ENCODE peak calls at places on chromosomes 2 and 18, in seven cellular contexts. J is iPS DF 19.7, X is kidney glomerular epithelial cell, D is GM18507, A is D341Med, Q is K562, C is SJSA1. G is an unnamed sample.

GRCh38 chr18:54269924-54270844 is 867 bp downstream of the POLI start:
- DNase-seq in J (no peak), X (peak), D (no peak), A (no peak), Q (peak), C (peak), G (peak)

GRCh38 chr2:160973991-160974390 is 186.2 kb upstream of the TANK start:
- DNase-seq in J (no peak), X (no peak), D (no peak), A (no peak), Q (no peak), C (no peak), G (no peak)

GRCh38 chr2:190270298-190270697 is 49.3 kb downstream of the HIBCH start:
- DNase-seq in J (no peak), X (no peak), D (no peak), A (no peak), Q (no peak), C (no peak), G (no peak)

GRCh38 chr2:18465979-18466378 is 94.5 kb downstream of the RDH14 start:
- DNase-seq in J (no peak), X (no peak), D (no peak), A (no peak), Q (no peak), C (no peak), G (no peak)

GRCh38 chr2:159987136-159987535 is 75.3 kb downstream of the PLA2R1 start:
- DNase-seq in J (no peak), X (no peak), D (no peak), A (no peak), Q (no peak), C (no peak), G (no peak)

GRCh38 chr2:218832081-218832480 is 478 bp upstream of the PRKAG3 start:
- DNase-seq in J (no peak), X (no peak), D (no peak), A (no peak), Q (no peak), C (no peak), G (no peak)

GRCh38 chr2:112712903-112713584 is 7.8 kb upstream of the NT5DC4 start:
- DNase-seq in J (no peak), X (peak), D (no peak), A (no peak), Q (peak), C (peak), G (no peak)

GRCh38 chr18:477565-477964 is 22.9 kb downstream of the COLEC12 start:
- DNase-seq in J (no peak), X (no peak), D (no peak), A (peak), Q (peak), C (no peak), G (no peak)

GRCh38 chr18:934518-935123 is 29.9 kb downstream of the ADCYAP1 start:
- DNase-seq in J (no peak), X (no peak), D (no peak), A (no peak), Q (no peak), C (no peak), G (no peak)

GRCh38 chr2:196566969-196567666 is 72.4 kb upstream of the CCDC150 start:
- DNase-seq in J (no peak), X (no peak), D (no peak), A (no peak), Q (no peak), C (no peak), G (no peak)

GRCh38 chr2:151979694-151980093 is 119.2 kb downstream of the CACNB4 start:
- DNase-seq in J (no peak), X (no peak), D (no peak), A (no peak), Q (no peak), C (no peak), G (no peak)

GRCh38 chr2:32910883-32911598 is 35.7 kb upstream of the LTBP1 start:
- DNase-seq in J (no peak), X (no peak), D (peak), A (no peak), Q (no peak), C (no peak), G (no peak)

GRCh38 chr2:164112105-164112504 is 376.3 kb upstream of the FIGN start:
- DNase-seq in J (no peak), X (no peak), D (no peak), A (no peak), Q (no peak), C (no peak), G (no peak)

GRCh38 chr2:119311371-119311770 is 55.3 kb downstream of the C2orf76 start:
- DNase-seq in J (no peak), X (no peak), D (no peak), A (peak), Q (peak), C (no peak), G (no peak)

GRCh38 chr18:46660955-46661749 is 4.1 kb upstream of the LOXHD1 start:
- DNase-seq in J (no peak), X (no peak), D (no peak), A (peak), Q (no peak), C (no peak), G (no peak)

GRCh38 chr2:36485521-36485920 is 112.4 kb downstream of the FEZ2 start:
- DNase-seq in J (no peak), X (peak), D (no peak), A (no peak), Q (no peak), C (peak), G (no peak)

GRCh38 chr18:56286775-56287174 is 351.6 kb downstream of the TXNL1 start:
- DNase-seq in J (no peak), X (no peak), D (no peak), A (no peak), Q (no peak), C (no peak), G (no peak)

GRCh38 chr2:189225032-189225431 is 45.5 kb upstream of the COL5A2 start:
- DNase-seq in J (no peak), X (no peak), D (no peak), A (no peak), Q (no peak), C (no peak), G (no peak)

GRCh38 chr2:133326651-133327397 is 241.4 kb downstream of the NCKAP5 start:
- DNase-seq in J (no peak), X (no peak), D (no peak), A (no peak), Q (no peak), C (no peak), G (no peak)

GRCh38 chr2:60282886-60283285 is 270.6 kb downstream of the BCL11A start:
- DNase-seq in J (no peak), X (no peak), D (no peak), A (no peak), Q (no peak), C (no peak), G (no peak)

GRCh38 chr2:44869761-44870160 is 71.7 kb upstream of the SIX3 start:
- DNase-seq in J (no peak), X (no peak), D (no peak), A (no peak), Q (no peak), C (no peak), G (no peak)

GRCh38 chr2:50596521-50596920 is 435.4 kb downstream of the NRXN1 start:
- DNase-seq in J (no peak), X (no peak), D (no peak), A (peak), Q (no peak), C (no peak), G (no peak)

GRCh38 chr2:197286805-197287595 is 23.6 kb downstream of the ANKRD44 start:
- DNase-seq in J (no peak), X (peak), D (no peak), A (no peak), Q (no peak), C (peak), G (no peak)

GRCh38 chr2:112996635-112997034 is 8.6 kb upstream of the IL36A start:
- DNase-seq in J (no peak), X (no peak), D (no peak), A (no peak), Q (no peak), C (no peak), G (no peak)

GRCh38 chr2:26562811-26563645 is 78.1 kb downstream of the CIB4 start:
- DNase-seq in J (no peak), X (peak), D (no peak), A (no peak), Q (no peak), C (no peak), G (no peak)

G was measured in GM12892.